ENCODE peak calls at places on chromosomes 7 and 10, in four cellular contexts. Z, V, C and A are unnamed samples. For H3K4me1, the result is how much of the 10 kb centered on the place peaks cover.

GRCh38 chr7:43779032-43779812 is 20.7 kb downstream of the BLVRA start:
- DNase-seq in C (peak), Z (no peak), V (no peak), A (no peak)

GRCh38 chr7:18262054-18262453 is 233.5 kb upstream of the HDAC9 start:
- DNase-seq in C (no peak), Z (no peak), V (no peak), A (no peak)

GRCh38 chr7:87345962-87346371 is 503 bp downstream of the CROT start:
- DNase-seq in Z (no peak), C (no peak), V (no peak), A (no peak)

GRCh38 chr10:52027055-52027454 is 287.0 kb upstream of the DKK1 start:
- DNase-seq in Z (no peak), V (no peak), C (no peak), A (no peak)

GRCh38 chr7:29989257-29989995 is at the start of gene SCRN1:
- DNase-seq in V (peak), Z (peak), C (peak), A (no peak)

GRCh38 chr10:118668228-118668952 is 72.9 kb upstream of the PRLHR start:
- DNase-seq in C (no peak), V (no peak), Z (no peak), A (no peak)

GRCh38 chr10:121928528-121928884 is 675 bp upstream of the ATE1 start:
- DNase-seq in Z (no peak), C (peak), V (peak), A (no peak)

GRCh38 chr10:60816624-60817023 is 38.3 kb downstream of the CDK1 start:
- DNase-seq in Z (no peak), V (no peak), C (peak), A (peak)

GRCh38 chr7:155414508-155414907 is 43.4 kb upstream of the EN2 start:
- DNase-seq in V (no peak), Z (no peak), C (no peak), A (no peak)

GRCh38 chr7:125090596-125090995 is 161.0 kb upstream of the POT1 start:
- DNase-seq in Z (no peak), C (no peak), V (no peak), A (no peak)

GRCh38 chr10:132022241-132022640 is 40.5 kb upstream of the BNIP3 start:
- DNase-seq in V (no peak), C (no peak), Z (no peak), A (no peak)

GRCh38 chr10:88154596-88155250 is 291.3 kb downstream of the PTEN start:
- DNase-seq in V (no peak), Z (no peak), C (no peak), A (no peak)

GRCh38 chr7:158766570-158767281 is 62.1 kb upstream of the NCAPG2 start:
- DNase-seq in C (no peak), V (no peak), Z (no peak), A (no peak)

GRCh38 chr10:72682626-72683025 is 9.3 kb upstream of the MCU start:
- DNase-seq in C (no peak), Z (no peak), V (no peak), A (no peak)

GRCh38 chr7:49001610-49002033 is 77.3 kb downstream of the CDC14C start:
- DNase-seq in Z (no peak), C (peak), V (no peak), A (no peak)

GRCh38 chr7:91299952-91300775 is 35.9 kb downstream of the FZD1 start:
- DNase-seq in C (no peak), Z (no peak), V (no peak), A (no peak)

GRCh38 chr10:8674230-8674629 is 619.7 kb downstream of the GATA3 start:
- DNase-seq in C (no peak), V (no peak), Z (no peak), A (no peak)

DNA sequence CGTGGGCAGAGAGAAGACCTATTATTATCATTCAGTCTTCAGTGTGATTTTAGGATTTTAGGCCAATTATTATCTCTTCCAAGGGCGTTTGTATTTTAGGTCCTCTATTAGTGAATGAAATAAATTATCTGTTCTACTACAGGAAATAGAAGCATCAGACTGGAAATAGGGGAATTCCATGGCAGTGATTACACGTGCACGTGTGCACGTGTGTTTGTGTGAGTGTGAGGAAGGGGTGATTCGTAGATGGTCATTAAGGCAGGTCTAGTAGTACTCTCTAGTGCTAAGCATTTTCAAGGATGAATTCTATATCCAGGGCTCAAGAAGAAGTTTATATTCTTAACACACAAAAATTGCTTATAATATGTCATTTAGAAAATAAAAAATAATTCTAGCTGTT is 623.2 kb downstream of the GATA3 start:
- DNase-seq in C (no peak), Z (no peak), V (no peak), A (no peak)
- H3K4me1 ChIP-seq in C (under half), Z (under half), V (under half), A (under half)

DNA sequence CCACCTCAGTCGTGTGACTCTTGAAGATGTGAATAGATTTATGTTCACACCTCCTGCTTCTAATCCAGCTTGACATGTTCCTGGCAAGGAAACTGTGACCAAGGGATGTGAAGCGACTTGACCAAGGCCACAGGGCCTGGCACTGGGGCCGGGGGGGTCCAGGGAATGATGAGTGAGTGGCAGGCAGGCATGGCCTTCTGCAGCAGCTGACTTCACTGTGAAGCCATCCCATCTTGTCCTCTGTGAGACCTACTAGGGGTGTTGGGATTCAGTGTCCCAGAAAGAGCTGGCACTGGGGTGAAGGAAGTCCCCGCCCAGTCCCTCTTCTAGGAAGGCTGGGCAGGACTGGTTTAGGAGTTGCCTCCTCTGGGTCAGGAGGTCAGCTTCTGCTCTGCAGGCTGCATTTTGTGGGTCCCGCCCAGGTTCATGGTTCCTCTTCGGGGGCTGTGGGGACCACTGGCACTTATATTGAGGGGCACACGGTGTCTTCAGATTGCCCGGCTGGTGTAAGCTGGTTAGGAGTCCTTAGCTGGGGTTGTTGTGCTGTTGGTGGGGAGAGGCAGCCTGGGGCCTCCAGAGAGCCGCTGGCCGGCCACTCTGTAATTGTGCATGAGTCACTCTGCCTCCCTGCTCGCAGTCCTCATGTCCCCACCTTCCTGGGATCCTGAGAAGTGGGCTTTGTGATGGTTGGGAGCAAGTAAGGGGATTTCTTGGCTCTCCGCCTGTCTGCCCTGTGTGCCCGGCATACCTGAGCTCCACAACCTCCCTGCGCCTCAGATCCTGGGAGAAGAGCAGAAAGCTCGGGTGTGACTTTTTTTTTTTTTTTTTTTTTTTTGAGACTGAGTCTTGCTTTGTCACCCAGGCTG is 11.0 kb downstream of the ZMIZ1 start:
- DNase-seq in Z (peak), C (peak), V (no peak), A (no peak)
- H3K4me1 ChIP-seq in Z (half or more), C (half or more), V (under half), A (under half)

GRCh38 chr10:34709637-34710390 is 105.3 kb downstream of the PARD3 start:
- DNase-seq in Z (no peak), V (no peak), C (no peak), A (no peak)

GRCh38 chr10:34705563-34705962 is 109.5 kb downstream of the PARD3 start:
- DNase-seq in C (no peak), Z (no peak), V (no peak), A (no peak)

GRCh38 chr10:34704526-34705184 is 110.4 kb downstream of the PARD3 start:
- DNase-seq in V (no peak), Z (no peak), C (no peak), A (no peak)

GRCh38 chr10:34710391-34710751 is 104.7 kb downstream of the PARD3 start:
- DNase-seq in Z (peak), C (no peak), V (no peak), A (no peak)

GRCh38 chr10:34707656-34708055 is 107.4 kb downstream of the PARD3 start:
- DNase-seq in C (no peak), V (no peak), Z (no peak), A (no peak)
- H3K4me1 ChIP-seq in C (under half), V (under half), Z (under half), A (under half)

GRCh38 chr10:16913266-16913665 is 96.0 kb upstream of the RSU1 start:
- DNase-seq in V (no peak), Z (no peak), C (no peak), A (no peak)

GRCh38 chr10:16907720-16908119 is 90.5 kb upstream of the RSU1 start:
- DNase-seq in C (no peak), Z (no peak), V (no peak), A (no peak)

GRCh38 chr10:16910795-16911164 is 93.6 kb upstream of the RSU1 start:
- DNase-seq in V (no peak), Z (no peak), C (no peak), A (no peak)

GRCh38 chr10:16909961-16910794 is 93.0 kb upstream of the RSU1 start:
- DNase-seq in Z (no peak), C (no peak), V (no peak), A (no peak)

DNA sequence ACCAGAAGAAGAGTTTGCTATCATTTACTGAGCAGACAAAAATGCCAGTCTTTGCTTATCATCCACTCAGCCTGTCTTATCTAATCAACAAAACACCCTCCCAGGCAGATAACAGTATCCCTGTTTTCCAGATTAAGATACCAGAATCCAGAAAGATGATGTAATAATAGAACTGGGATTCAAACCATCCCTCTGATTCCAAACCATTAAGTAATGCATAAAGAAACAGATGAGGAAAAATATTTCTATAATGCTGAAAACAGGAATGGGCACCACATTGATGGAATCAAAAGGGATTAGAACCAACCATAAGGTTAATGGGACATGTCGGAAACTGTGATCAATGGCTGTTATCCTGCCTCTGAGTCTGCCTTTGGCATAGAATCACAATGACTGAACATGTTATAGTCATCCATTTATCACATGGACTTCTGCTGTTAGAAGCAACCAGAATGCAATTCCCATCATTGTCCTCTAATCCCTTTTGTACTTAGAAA is 92.1 kb upstream of the RSU1 start:
- DNase-seq in Z (no peak), V (no peak), C (no peak), A (no peak)
- H3K4me1 ChIP-seq in Z (under half), V (under half), C (under half), A (under half)

GRCh38 chr7:99073839-99074446 is 70.0 kb downstream of the SMURF1 start:
- DNase-seq in V (no peak), Z (no peak), C (no peak), A (no peak)

GRCh38 chr7:99078416-99078815 is 65.5 kb downstream of the SMURF1 start:
- DNase-seq in C (peak), Z (no peak), V (no peak), A (no peak)

GRCh38 chr7:99080679-99081078 is 63.2 kb downstream of the SMURF1 start:
- DNase-seq in V (no peak), C (no peak), Z (no peak), A (no peak)

GRCh38 chr7:99079104-99079503 is 64.8 kb downstream of the SMURF1 start:
- DNase-seq in Z (no peak), C (peak), V (no peak), A (no peak)

GRCh38 chr7:99076615-99077014 is 67.3 kb downstream of the SMURF1 start:
- DNase-seq in V (no peak), Z (no peak), C (no peak), A (no peak)
- H3K4me1 ChIP-seq in V (under half), Z (under half), C (under half), A (under half)

DNA sequence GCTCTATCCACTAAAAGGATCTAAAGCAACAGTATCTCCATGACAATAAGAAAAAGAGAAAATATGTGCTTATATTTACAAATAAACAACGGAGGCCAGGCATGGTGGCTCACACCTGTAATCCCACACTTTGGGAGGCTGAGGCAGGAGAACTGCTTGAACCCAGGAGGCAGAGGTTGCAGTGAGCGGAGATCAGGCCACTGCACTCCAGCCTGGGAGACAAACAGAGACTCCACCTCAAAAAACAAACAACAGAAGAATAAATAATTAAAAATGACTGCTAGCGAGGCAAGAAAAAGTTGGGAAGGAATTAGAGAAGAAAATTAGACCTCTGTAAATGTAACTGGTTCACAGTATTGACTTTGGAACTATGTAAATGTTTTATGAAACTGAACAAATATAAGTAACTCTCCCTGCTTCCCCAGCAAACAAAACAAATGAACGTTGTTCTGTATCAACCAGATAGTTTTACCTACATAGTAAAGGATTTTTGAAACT is 17.1 kb downstream of the TRIM24 start:
- DNase-seq in V (no peak), Z (no peak), C (no peak), A (no peak)
- H3K4me1 ChIP-seq in V (under half), Z (under half), C (under half), A (under half)